ENCODE peak calls at places on chromosomes 16 and 17, in five cellular contexts. A is Peyer's patch; S is effector memory CD4-positive, alpha-beta T cell; G is adipocyte; P is heart right ventricle. J is an unnamed sample. For H3K4me1, the result is how much of the 10 kb centered on the place peaks cover.

GRCh38 chr17:76570877-76571471 is 14.7 kb downstream of the ST6GALNAC2 start:
- DNase-seq in S (no peak), A (no peak), G (no peak), P (no peak), J (no peak)

GRCh38 chr16:84643180-84643583 is 5.1 kb upstream of the KLHL36 start:
- DNase-seq in G (peak), P (peak), A (peak), S (no peak), J (no peak)

GRCh38 chr17:50815400-50815799 is 20.0 kb upstream of the WFIKKN2 start:
- DNase-seq in S (no peak), A (no peak), P (no peak), G (no peak), J (no peak)

GRCh38 chr16:89334988-89335802 is 117.7 kb downstream of the ZNF778 start:
- DNase-seq in P (no peak), A (peak), G (no peak), S (no peak), J (no peak)

GRCh38 chr17:6815775-6816174 is 15.8 kb downstream of the TEKT1 start:
- DNase-seq in S (no peak), A (no peak), P (no peak), G (no peak), J (no peak)

GRCh38 chr17:41689497-41690299 is 1.0 kb downstream of the EIF1 start:
- DNase-seq in P (peak), S (no peak), A (no peak), G (peak), J (no peak)

GRCh38 chr17:79023886-79024771 is at the start of gene C1QTNF1:
- DNase-seq in A (peak), P (peak), S (peak), G (peak), J (no peak)

GRCh38 chr16:49340466-49340865 is 33.1 kb upstream of the C16orf78 start:
- DNase-seq in G (no peak), S (no peak), P (no peak), A (no peak), J (no peak)

GRCh38 chr17:17455173-17455572 is 21.6 kb upstream of the MED9 start:
- DNase-seq in G (no peak), P (no peak), A (no peak), S (no peak), J (no peak)
- H3K4me3 ChIP-seq in G (no peak), P (no peak), A (no peak), S (no peak), J (no peak)

GRCh38 chr17:8221663-8222379 is 11.4 kb upstream of the AURKB start:
- DNase-seq in G (peak), S (no peak), P (peak), A (peak), J (no peak)

GRCh38 chr17:8223356-8224063 is 13.1 kb upstream of the AURKB start:
- DNase-seq in P (peak), A (no peak), G (peak), S (peak), J (no peak)

GRCh38 chr17:8222630-8223355 is 12.4 kb upstream of the AURKB start:
- DNase-seq in A (peak), S (peak), G (peak), P (peak), J (peak)

GRCh38 chr17:8220783-8221662 is 10.6 kb upstream of the AURKB start:
- DNase-seq in G (peak), P (peak), A (peak), S (peak), J (no peak)

GRCh38 chr17:8222380-8222629 is 11.9 kb upstream of the AURKB start:
- DNase-seq in P (no peak), S (peak), A (no peak), G (no peak), J (no peak)
- H3K4me1 ChIP-seq in P (half or more), S (under half), A (under half), G (under half), J (under half)

DNA sequence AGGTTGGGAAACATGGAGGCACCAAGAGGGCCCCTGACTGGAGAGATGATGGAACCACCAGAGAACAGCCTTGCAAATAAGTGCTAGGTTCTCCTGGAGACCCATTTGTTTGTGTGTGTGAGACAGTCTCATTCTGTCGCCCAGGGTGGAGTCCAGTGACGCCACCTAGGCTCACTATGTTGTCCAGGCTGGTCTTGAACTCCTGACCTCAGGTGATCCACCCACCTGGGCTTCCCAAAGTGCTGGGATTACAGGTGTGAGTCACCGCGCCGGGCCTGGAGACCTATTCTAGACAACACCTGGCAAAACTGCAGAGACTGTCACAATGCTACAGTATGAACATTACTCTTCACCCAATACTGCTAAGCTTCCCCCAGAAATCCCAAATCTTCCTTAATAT is 1.5 kb downstream of the NPLOC4 start:
- DNase-seq in P (no peak), S (no peak), A (no peak), G (no peak), J (no peak)
- H3K4me3 ChIP-seq in P (peak), S (no peak), A (no peak), G (peak), J (no peak)

DNA sequence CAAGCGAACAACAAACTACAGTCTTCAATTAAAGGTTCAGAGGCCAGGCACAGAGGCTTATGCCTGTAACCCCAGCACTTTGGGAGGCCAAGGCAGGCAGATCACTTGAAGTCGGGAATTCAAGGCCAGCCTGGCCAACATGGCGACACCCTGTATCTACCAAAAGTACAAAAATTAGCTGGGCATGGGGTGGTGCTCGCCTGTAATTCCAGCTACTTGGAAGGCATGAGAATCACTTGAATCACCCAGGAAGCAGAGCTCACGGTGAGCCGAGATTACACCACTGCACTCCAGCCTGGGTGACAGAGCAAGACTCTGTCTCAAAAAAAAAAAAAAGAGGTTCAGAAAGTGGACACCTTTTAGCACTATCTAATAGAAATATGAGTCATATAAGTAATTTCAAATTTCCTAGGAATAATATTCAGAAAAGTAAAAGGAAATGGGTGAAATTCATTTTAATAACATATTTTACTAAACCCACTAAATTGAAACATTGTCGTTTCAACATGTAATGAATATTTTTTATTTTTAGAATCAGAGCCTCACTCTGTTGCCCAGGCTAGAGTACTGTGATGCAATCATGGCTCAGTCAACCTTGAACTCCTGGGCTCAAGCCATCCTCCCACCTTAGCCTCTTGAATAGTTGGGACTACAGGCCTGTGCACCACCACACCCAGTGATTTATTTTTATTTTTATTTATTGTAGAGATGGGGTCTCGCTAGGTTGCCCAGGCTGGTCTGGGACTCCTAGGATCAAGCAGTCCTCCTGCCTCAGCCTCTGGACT is 15.2 kb upstream of the MARCHF10 start:
- DNase-seq in G (no peak), S (no peak), A (no peak), P (no peak), J (no peak)
- H3K4me1 ChIP-seq in G (half or more), S (under half), A (under half), P (under half), J (under half)

J was measured in iPS DF 6.9.